ENCODE peak calls at places on chromosome 16, in seven cellular contexts. R is BJ; T is NCI-H1930; D is naive thymus-derived CD4-positive, alpha-beta T cell; A is NB4; H is activated naive CD8-positive, alpha-beta T cell treated with anti-CD3 and anti-CD28 coated beads for 36 hours; S is AG09309. C is an unnamed sample.

GRCh38 chr16:50303605-50304466 is 37.5 kb downstream of the ADCY7 start:
- DNase-seq in R (no peak), D (no peak), H (no peak), T (no peak), S (no peak), A (peak), C (no peak)

GRCh38 chr16:27718136-27718766 is 168.3 kb downstream of the KATNIP start:
- DNase-seq in H (no peak), S (no peak), A (no peak), R (no peak), D (no peak), T (no peak), C (no peak)

GRCh38 chr16:27367463-27368357 is 34.3 kb upstream of the IL21R start:
- DNase-seq in H (peak), A (peak), R (no peak), S (no peak), T (no peak), D (peak), C (peak)

GRCh38 chr16:4207683-4208528 is 34.0 kb downstream of the SRL start:
- DNase-seq in D (no peak), H (no peak), S (no peak), T (no peak), A (no peak), R (no peak), C (no peak)

GRCh38 chr16:53159781-53160436 is 105.1 kb downstream of the CHD9 start:
- DNase-seq in S (peak), H (no peak), T (peak), A (peak), D (peak), R (no peak), C (peak)

GRCh38 chr16:75924397-75924796 is 198.1 kb upstream of the CPHXL start:
- DNase-seq in S (no peak), D (no peak), R (no peak), A (no peak), T (no peak), H (no peak), C (no peak)

GRCh38 chr16:28063047-28063521 is 430 bp downstream of the GSG1L start:
- DNase-seq in H (peak), D (no peak), S (no peak), T (no peak), R (no peak), A (peak), C (peak)

GRCh38 chr16:20326336-20326735 is 977 bp downstream of the GP2 start:
- DNase-seq in T (no peak), S (no peak), R (no peak), A (no peak), D (no peak), H (no peak), C (no peak)

GRCh38 chr16:78230832-78231231 is 131.4 kb downstream of the WWOX start:
- DNase-seq in A (no peak), D (no peak), T (no peak), S (no peak), H (no peak), R (no peak), C (no peak)

GRCh38 chr16:13036600-13036999 is 135.2 kb downstream of the SHISA9 start:
- DNase-seq in T (no peak), A (peak), D (peak), S (no peak), R (no peak), H (peak), C (peak)

GRCh38 chr16:49755291-49755611 is 100.7 kb downstream of the ZNF423 start:
- DNase-seq in S (peak), H (no peak), D (no peak), A (peak), T (no peak), R (no peak), C (no peak)

GRCh38 chr16:2819939-2820835 is 3.1 kb downstream of the PRSS21 start:
- DNase-seq in T (no peak), R (no peak), H (no peak), A (no peak), S (no peak), D (no peak), C (no peak)

GRCh38 chr16:83958137-83958810 is 5.2 kb downstream of the OSGIN1 start:
- DNase-seq in R (no peak), T (no peak), D (no peak), A (no peak), S (no peak), H (no peak), C (no peak)

GRCh38 chr16:89593841-89594240 is 18.3 kb downstream of the CPNE7 start:
- DNase-seq in D (peak), R (no peak), S (no peak), T (no peak), A (no peak), H (no peak), C (no peak)

GRCh38 chr16:84568066-84568465 is 49.8 kb downstream of the COTL1 start:
- DNase-seq in S (no peak), D (no peak), T (no peak), A (no peak), H (no peak), R (no peak), C (no peak)

GRCh38 chr16:30395992-30396560 is 856 bp downstream of the ZNF48 start:
- DNase-seq in D (no peak), R (no peak), H (no peak), S (no peak), T (no peak), A (peak), C (no peak)

GRCh38 chr16:165218-165538 is 600 bp upstream of the HBM start:
- DNase-seq in S (no peak), R (no peak), D (no peak), H (no peak), T (no peak), A (no peak), C (no peak)

GRCh38 chr16:57092786-57093301 is 461 bp downstream of the CPNE2 start:
- DNase-seq in T (peak), A (peak), H (peak), D (peak), S (no peak), R (no peak), C (peak)

GRCh38 chr16:88936008-88936912 is 40.7 kb downstream of the CBFA2T3 start:
- DNase-seq in T (no peak), A (peak), D (no peak), S (no peak), R (no peak), H (no peak), C (peak)

GRCh38 chr16:85690469-85691064 is 1.8 kb upstream of the GINS2 start:
- DNase-seq in H (no peak), A (no peak), R (no peak), T (no peak), D (no peak), S (no peak), C (no peak)

GRCh38 chr16:85441189-85441889 is 171.8 kb upstream of the GSE1 start:
- DNase-seq in S (no peak), T (no peak), D (no peak), A (peak), H (no peak), R (no peak), C (no peak)

GRCh38 chr16:28110074-28110473 is 46.6 kb upstream of the GSG1L start:
- DNase-seq in A (no peak), S (no peak), T (no peak), H (no peak), R (no peak), D (no peak), C (no peak)

GRCh38 chr16:9567674-9568073 is 476.2 kb downstream of the HAPSTR1 start:
- DNase-seq in R (no peak), S (no peak), D (no peak), T (no peak), H (no peak), A (no peak), C (no peak)

GRCh38 chr16:85853641-85854545 is 45.1 kb upstream of the IRF8 start:
- DNase-seq in S (no peak), D (no peak), H (no peak), A (peak), T (no peak), R (no peak), C (no peak)

GRCh38 chr16:67431077-67431804 is at the start of gene HSD11B2:
- DNase-seq in S (no peak), R (no peak), A (peak), D (no peak), T (peak), H (peak), C (peak)

GRCh38 chr16:16014329-16015224 is 65.2 kb downstream of the ABCC1 start:
- DNase-seq in S (no peak), D (no peak), A (no peak), H (no peak), T (no peak), R (no peak), C (no peak)

GRCh38 chr16:81833751-81834150 is 54.7 kb downstream of the PLCG2 start:
- DNase-seq in S (no peak), T (no peak), D (no peak), A (no peak), R (no peak), H (no peak), C (no peak)

GRCh38 chr16:49620868-49621239 is 235.1 kb downstream of the ZNF423 start:
- DNase-seq in R (no peak), H (no peak), A (peak), S (no peak), T (no peak), D (no peak), C (no peak)

GRCh38 chr16:3161235-3162018 is 26.6 kb upstream of the OR1F1 start:
- DNase-seq in T (peak), H (no peak), S (no peak), A (no peak), D (no peak), R (no peak), C (no peak)